ENCODE peak calls at places on chromosome X, in eight cellular contexts. J is non-pigmented ciliary epithelial cell, R is fibroblast of the conjunctiva, X is NCI-H1092, Y is NCI-H1930, P is tibial artery, S is mucosa of gallbladder, M is astrocyte of the hippocampus. A is an unnamed sample.

GRCh38 chrX:112759512-112759911 is 79.8 kb upstream of the LHFPL1 start:
- DNase-seq in J (no peak), R (no peak), X (no peak), Y (no peak), P (no peak), S (no peak), M (no peak), A (no peak)

GRCh38 chrX:132876509-132876837 is 82.0 kb downstream of the HS6ST2 start:
- DNase-seq in J (no peak), R (no peak), X (no peak), Y (no peak), P (no peak), S (no peak), M (peak; percentile 34), A (no peak)

GRCh38 chrX:140157611-140158010 is 192.3 kb upstream of the CXorf66 start:
- DNase-seq in J (peak; percentile 41), R (no peak), X (no peak), Y (no peak), P (no peak), S (no peak), M (peak; percentile 91), A (no peak)

GRCh38 chrX:1534321-1535168 is 2.4 kb downstream of the P2RY8 start:
- DNase-seq in J (no peak), R (no peak), X (no peak), Y (no peak), P (no peak), S (no peak), M (no peak), A (peak; percentile 17)

GRCh38 chrX:17046478-17047097 is 100.1 kb downstream of the REPS2 start:
- DNase-seq in J (no peak), R (peak; percentile 67), X (peak; percentile 62), Y (peak; percentile 30), P (peak; percentile 52), S (peak; percentile 61), M (peak; percentile 81), A (peak; percentile 33)

GRCh38 chrX:68292471-68292870 is 140.8 kb downstream of the OPHN1 start:
- DNase-seq in J (no peak), R (no peak), X (no peak), Y (no peak), P (no peak), S (no peak), M (peak; percentile 13), A (no peak)

GRCh38 chrX:11273544-11273943 is 19.7 kb upstream of the AMELX start:
- DNase-seq in J (no peak), R (no peak), X (no peak), Y (no peak), P (no peak), S (no peak), M (peak; percentile 33), A (no peak)

GRCh38 chrX:21756785-21757529 is 959 bp downstream of the SMPX start:
- DNase-seq in J (no peak), R (no peak), X (no peak), Y (no peak), P (no peak), S (no peak), M (no peak), A (no peak)

GRCh38 chrX:149717803-149718202 is 5.9 kb downstream of the MAGEA11 start:
- DNase-seq in J (no peak), R (no peak), X (no peak), Y (no peak), P (no peak), S (no peak), M (no peak), A (no peak)

GRCh38 chrX:16671005-16671404 is 21.0 kb downstream of the S100G start:
- DNase-seq in J (no peak), R (peak; percentile 57), X (no peak), Y (no peak), P (no peak), S (no peak), M (peak; percentile 68), A (no peak)

GRCh38 chrX:100880368-100880767 is 6.2 kb upstream of the NOX1 start:
- DNase-seq in J (no peak), R (no peak), X (no peak), Y (peak; percentile 10), P (no peak), S (no peak), M (no peak), A (no peak)

GRCh38 chrX:101287402-101287801 is 3.7 kb downstream of the TAF7L start:
- DNase-seq in J (peak; percentile 8), R (peak; percentile 18), X (peak; percentile 1), Y (no peak), P (no peak), S (peak; percentile 13), M (peak; percentile 56), A (no peak)

GRCh38 chrX:115344885-115345653 is 55.6 kb downstream of the LUZP4 start:
- DNase-seq in J (peak; percentile 85), R (peak; percentile 94), X (peak; percentile 90), Y (peak; percentile 50), P (peak; percentile 87), S (peak; percentile 88), M (peak; percentile 96), A (peak; percentile 17)

GRCh38 chrX:97238632-97239031 is 354.9 kb downstream of the RPA4 start:
- DNase-seq in J (peak; percentile 27), R (no peak), X (no peak), Y (no peak), P (no peak), S (no peak), M (peak; percentile 50), A (no peak)

GRCh38 chrX:150581093-150581775 is 12.8 kb downstream of the MTM1 start:
- DNase-seq in J (peak; percentile 44), R (peak; percentile 24), X (no peak), Y (no peak), P (no peak), S (no peak), M (peak; percentile 53), A (no peak)

GRCh38 chrX:68686684-68687045 is 39.2 kb downstream of the STARD8 start:
- DNase-seq in J (no peak), R (no peak), X (no peak), Y (no peak), P (no peak), S (no peak), M (no peak), A (no peak)

GRCh38 chrX:71668248-71668595 is 876 bp downstream of the LOC101059915 start:
- DNase-seq in J (no peak), R (no peak), X (no peak), Y (no peak), P (no peak), S (peak; percentile 6), M (no peak), A (no peak)

GRCh38 chrX:55357236-55357635 is 92.5 kb upstream of the PAGE3 start:
- DNase-seq in J (no peak), R (no peak), X (no peak), Y (no peak), P (no peak), S (no peak), M (no peak), A (no peak)

GRCh38 chrX:632391-633042 is 1.9 kb downstream of the SHOX start:
- DNase-seq in J (no peak), R (no peak), X (no peak), Y (no peak), P (no peak), S (no peak), M (no peak), A (no peak)

GRCh38 chrX:72111011-72111708 is 20.6 kb downstream of the RTL5 start:
- DNase-seq in J (no peak), R (no peak), X (no peak), Y (no peak), P (no peak), S (no peak), M (no peak), A (no peak)

GRCh38 chrX:79270401-79270800 is 96.7 kb downstream of the ITM2A start:
- DNase-seq in J (no peak), R (peak; percentile 45), X (no peak), Y (no peak), P (peak; percentile 23), S (peak; percentile 34), M (no peak), A (no peak)

GRCh38 chrX:50447535-50447934 is 23.1 kb downstream of the DGKK start:
- DNase-seq in J (no peak), R (no peak), X (no peak), Y (no peak), P (no peak), S (no peak), M (no peak), A (no peak)

GRCh38 chrX:35562395-35562794 is 235.7 kb upstream of the MAGEB16 start:
- DNase-seq in J (no peak), R (no peak), X (no peak), Y (no peak), P (no peak), S (no peak), M (no peak), A (no peak)

GRCh38 chrX:106404512-106404911 is 207.3 kb upstream of the RADX start:
- DNase-seq in J (no peak), R (no peak), X (no peak), Y (no peak), P (no peak), S (no peak), M (no peak), A (no peak)

GRCh38 chrX:16222123-16222522 is 54.8 kb downstream of the MAGEB17 start:
- DNase-seq in J (peak; percentile 36), R (no peak), X (no peak), Y (no peak), P (no peak), S (no peak), M (no peak), A (no peak)

GRCh38 chrX:101617211-101618191 is at the start of gene ARMCX6:
- DNase-seq in J (no peak), R (peak; percentile 62), X (peak; percentile 42), Y (peak; percentile 44), P (peak; percentile 83), S (peak; percentile 77), M (peak; percentile 85), A (peak; percentile 28)

GRCh38 chrX:19440713-19441112 is 74.6 kb downstream of the MAP3K15 start:
- DNase-seq in J (peak; percentile 5), R (no peak), X (no peak), Y (no peak), P (no peak), S (no peak), M (peak; percentile 64), A (no peak)

GRCh38 chrX:1578511-1579173 is 12.8 kb upstream of the AKAP17A start:
- DNase-seq in J (no peak), R (no peak), X (no peak), Y (no peak), P (no peak), S (no peak), M (no peak), A (no peak)

GRCh38 chrX:118507766-118508165 is 12.2 kb downstream of the DOCK11 start:
- DNase-seq in J (no peak), R (no peak), X (no peak), Y (no peak), P (no peak), S (no peak), M (no peak), A (no peak)

GRCh38 chrX:149060921-149061320 is 444.2 kb downstream of the IDS start:
- DNase-seq in J (no peak), R (no peak), X (no peak), Y (no peak), P (no peak), S (no peak), M (peak; percentile 81), A (no peak)

GRCh38 chrX:20116575-20117240 is at the start of gene MAP7D2:
- DNase-seq in J (no peak), R (no peak), X (no peak), Y (no peak), P (no peak), S (no peak), M (peak; percentile 25), A (no peak)

GRCh38 chrX:131845201-131845600 is 177.9 kb upstream of the STK26 start:
- DNase-seq in J (no peak), R (no peak), X (no peak), Y (no peak), P (no peak), S (no peak), M (no peak), A (no peak)

GRCh38 chrX:52979568-52979967 is 21.2 kb upstream of the FAM156A start:
- DNase-seq in J (no peak), R (no peak), X (no peak), Y (no peak), P (peak; percentile 34), S (no peak), M (no peak), A (no peak)

GRCh38 chrX:3516051-3516541 is 169.6 kb upstream of the MXRA5 start:
- DNase-seq in J (no peak), R (peak; percentile 52), X (no peak), Y (no peak), P (no peak), S (no peak), M (peak; percentile 2), A (no peak)

A was measured in iPS DF 19.7.